ENCODE peak calls at places on chromosomes 7 and 10, in four cellular contexts. E, V, N and H are unnamed samples.

GRCh38 chr10:29007748-29008610 is 280.9 kb upstream of the LYZL1 start:
- DNase-seq in V (no peak), E (peak; percentile 86), N (no peak), H (no peak)

GRCh38 chr7:139523988-139524815 is 717 bp downstream of the CLEC2L start:
- DNase-seq in V (no peak), N (no peak), E (no peak), H (peak; percentile 57)

GRCh38 chr10:88065384-88066049 is 202.1 kb downstream of the PTEN start:
- DNase-seq in E (no peak), N (no peak), V (no peak), H (no peak)

GRCh38 chr7:98278408-98278807 is 3.1 kb upstream of the BRI3 start:
- DNase-seq in E (peak; percentile 24), N (no peak), V (no peak), H (peak; percentile 28)

GRCh38 chr10:34413214-34413613 is 401.9 kb downstream of the PARD3 start:
- DNase-seq in N (no peak), E (no peak), V (no peak), H (peak; percentile 80)

GRCh38 chr10:21953585-21954057 is 49.9 kb downstream of the DNAJC1 start:
- DNase-seq in V (no peak), N (peak; percentile 45), E (peak; percentile 36), H (peak; percentile 70)

GRCh38 chr7:38382627-38383026 is 109.2 kb upstream of the TARP start:
- DNase-seq in E (no peak), V (no peak), N (no peak), H (no peak)

GRCh38 chr10:9786101-9786500 is 1231.6 kb upstream of the CELF2 start:
- DNase-seq in N (no peak), V (no peak), E (no peak), H (no peak)

GRCh38 chr7:144975882-144976281 is 140.0 kb upstream of the TPK1 start:
- DNase-seq in E (no peak), N (no peak), V (no peak), H (no peak)

GRCh38 chr10:7563770-7564169 is 103.0 kb downstream of the ITIH5 start:
- DNase-seq in E (no peak), N (no peak), V (no peak), H (no peak)

GRCh38 chr10:117405730-117406129 is 30.5 kb upstream of the PDZD8 start:
- DNase-seq in E (no peak), N (no peak), V (no peak), H (no peak)

GRCh38 chr7:12747687-12748306 is 60.4 kb downstream of the ARL4A start:
- DNase-seq in V (no peak), N (no peak), E (no peak), H (no peak)

GRCh38 chr7:601573-602340 is 82.1 kb upstream of the PDGFA start:
- DNase-seq in V (peak; percentile 49), N (peak; percentile 28), E (no peak), H (no peak)

GRCh38 chr10:75261813-75262725 is 26.3 kb upstream of the COMTD1 start:
- DNase-seq in N (no peak), E (peak; percentile 24), V (no peak), H (no peak)

GRCh38 chr7:43553999-43554398 is 28.9 kb upstream of the STK17A start:
- DNase-seq in V (no peak), N (no peak), E (peak; percentile 22), H (no peak)

GRCh38 chr10:128287099-128287498 is 160.9 kb upstream of the MKI67 start:
- DNase-seq in E (no peak), V (no peak), N (no peak), H (no peak)

GRCh38 chr10:68647928-68648327 is 73.1 kb upstream of the CCAR1 start:
- DNase-seq in N (no peak), V (no peak), E (peak; percentile 9), H (no peak)

GRCh38 chr10:44566786-44567185 is 181.9 kb upstream of the CXCL12 start:
- DNase-seq in E (no peak), V (no peak), N (no peak), H (no peak)

GRCh38 chr10:16799621-16800020 is 17.6 kb downstream of the RSU1 start:
- DNase-seq in N (no peak), V (peak; percentile 45), E (no peak), H (peak; percentile 41)

GRCh38 chr10:89981891-89982290 is 280.5 kb downstream of the KIF20B start:
- DNase-seq in N (no peak), V (no peak), E (no peak), H (no peak)

GRCh38 chr7:111329367-111330234 is 232.7 kb downstream of the IMMP2L start:
- DNase-seq in N (no peak), V (no peak), E (no peak), H (peak; percentile 5)

GRCh38 chr10:47400786-47401185 is 16.7 kb upstream of the ZNF488 start:
- DNase-seq in E (no peak), N (no peak), V (no peak), H (no peak)

GRCh38 chr7:54908760-54909438 is 109.9 kb upstream of the EGFR start:
- DNase-seq in N (no peak), V (no peak), E (no peak), H (no peak)

GRCh38 chr10:103580422-103580821 is 86.9 kb downstream of the NEURL1 start:
- DNase-seq in E (no peak), V (no peak), N (no peak), H (no peak)

GRCh38 chr10:130044067-130045061 is 66.3 kb downstream of the C10orf143 start:
- DNase-seq in V (no peak), E (no peak), N (no peak), H (no peak)

DNA sequence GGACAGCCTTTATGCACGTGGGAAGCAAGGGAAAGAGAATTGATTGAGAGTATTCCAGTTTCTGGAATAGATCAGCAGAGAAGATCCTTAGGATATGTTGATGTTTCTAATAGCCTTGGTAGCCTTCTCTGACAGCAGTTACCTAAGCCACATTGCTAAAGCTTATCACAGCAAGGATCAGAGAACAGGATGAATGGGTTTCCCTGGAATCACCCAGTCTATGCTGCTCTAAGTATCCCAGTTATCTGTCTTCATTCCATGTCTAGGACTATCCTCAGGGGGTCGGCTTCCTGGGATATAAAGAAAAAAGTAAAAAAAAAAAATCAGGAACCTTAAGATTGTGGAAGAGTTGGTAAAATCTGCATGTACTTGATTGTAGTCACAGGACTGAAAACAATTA is 352.0 kb upstream of the AKR1E2 start:
- DNase-seq in V (no peak), N (no peak), E (no peak), H (no peak)
- TF ChIP-seq JUNB in V (no peak), N (no peak), E (no peak), H (no peak)

GRCh38 chr7:45189151-45189970 is 31.8 kb downstream of the RAMP3 start:
- DNase-seq in N (no peak), V (no peak), E (no peak), H (no peak)
- H3K27me3 ChIP-seq in N (peaks cover 71% of the 10 kb centered on the region), V (no peaks in the 10 kb centered on the region), E (peaks cover 55% of the 10 kb centered on the region), H (no peaks in the 10 kb centered on the region)

DNA sequence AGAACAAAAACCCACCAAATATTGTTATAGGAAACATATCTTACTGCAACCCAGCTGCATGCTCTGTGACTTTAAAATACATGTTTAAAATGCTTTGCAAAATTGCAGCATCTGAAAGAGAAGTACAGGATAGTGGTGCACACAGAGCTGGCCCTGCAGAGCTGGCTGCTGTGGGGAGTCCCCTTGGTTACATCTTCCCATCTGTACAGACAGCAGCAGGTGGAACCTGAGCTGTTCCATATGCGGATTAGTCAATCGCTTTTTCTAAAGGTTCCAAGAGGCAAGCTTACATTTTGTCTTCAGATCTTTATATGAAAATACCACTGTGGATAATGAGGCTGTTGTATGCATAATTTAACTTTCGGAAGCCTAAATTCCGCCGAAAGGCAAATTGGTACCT is 444.1 kb downstream of the NRG3 start:
- DNase-seq in N (no peak), V (no peak), E (no peak), H (no peak)
- H3K4me2 ChIP-seq in N (no peak overlapping the region), V (no peak overlapping the region), E (no peak overlapping the region), H (no peak overlapping the region)

GRCh38 chr10:131676971-131677421 is 223.8 kb upstream of the PPP2R2D start:
- DNase-seq in N (no peak), V (no peak), E (no peak), H (peak; percentile 93)

GRCh38 chr10:131678613-131679012 is 222.2 kb upstream of the PPP2R2D start:
- DNase-seq in N (no peak), E (no peak), V (no peak), H (no peak)

GRCh38 chr10:131676448-131676847 is 224.4 kb upstream of the PPP2R2D start:
- DNase-seq in N (no peak), E (no peak), V (no peak), H (no peak)

GRCh38 chr10:131678171-131678570 is 222.6 kb upstream of the PPP2R2D start:
- DNase-seq in V (no peak), E (no peak), N (no peak), H (no peak)

DNA sequence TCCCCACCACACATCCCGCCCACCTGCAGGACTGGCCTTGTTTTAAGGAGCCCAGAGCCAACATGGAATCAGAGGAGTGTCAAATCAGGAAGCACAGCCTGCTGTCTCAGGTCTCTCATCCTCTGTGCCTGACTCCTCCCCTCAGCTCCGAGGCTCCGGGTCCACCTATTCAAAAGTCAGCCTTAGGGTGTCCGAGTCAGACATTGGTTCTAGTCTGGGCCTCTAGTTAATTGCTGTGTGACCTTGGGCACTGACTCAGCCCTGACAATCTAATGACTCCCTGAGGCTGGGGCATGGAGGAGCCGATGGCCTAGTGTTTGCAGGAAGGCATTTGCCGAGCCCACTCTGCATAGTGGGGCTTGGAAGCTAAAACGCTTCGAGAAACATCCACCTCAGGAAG is 223.1 kb upstream of the PPP2R2D start:
- DNase-seq in N (no peak), V (no peak), E (no peak), H (no peak)
- TF ChIP-seq JUNB in N (no peak), V (no peak), E (no peak), H (no peak)

GRCh38 chr10:101089520-101090299 is 27.9 kb downstream of the KAZALD1 start:
- DNase-seq in E (no peak), V (no peak), N (peak; percentile 9), H (no peak)

GRCh38 chr10:101087965-101088364 is 26.2 kb downstream of the KAZALD1 start:
- DNase-seq in N (no peak), V (no peak), E (no peak), H (no peak)

GRCh38 chr10:101090597-101090996 is 28.8 kb downstream of the KAZALD1 start:
- DNase-seq in E (no peak), V (no peak), N (no peak), H (no peak)

GRCh38 chr10:101085846-101086245 is 24.1 kb downstream of the KAZALD1 start:
- DNase-seq in E (no peak), V (no peak), N (no peak), H (no peak)

GRCh38 chr10:101087376-101087775 is 25.6 kb downstream of the KAZALD1 start:
- DNase-seq in V (no peak), E (no peak), N (no peak), H (no peak)
- H3K27me3 ChIP-seq in V (peaks cover 2% of the 10 kb centered on the region), E (peaks cover 77% of the 10 kb centered on the region), N (peaks cover 57% of the 10 kb centered on the region), H (peaks cover 9% of the 10 kb centered on the region)